ENCODE peak calls at places on chromosomes 2 and 18, in ten cellular contexts. L is coronary artery, S is H1, Q is HL-60, N is RWPE1, R is heart left ventricle, D is heart right ventricle, P is foreskin fibroblast, J is fibroblast of lung, V is transverse colon. T is an unnamed sample.

GRCh38 chr2:23761638-23762037 is 165.3 kb downstream of the ATAD2B start:
- DNase-seq in Q (no peak), R (no peak), V (no peak), J (no peak), S (no peak), D (no peak), L (no peak), N (no peak), P (peak; percentile 22), T (no peak)

GRCh38 chr2:38568724-38569478 is 33.8 kb downstream of the HNRNPLL start:
- DNase-seq in R (no peak), N (no peak), V (no peak), J (no peak), S (no peak), Q (no peak), D (no peak), P (no peak), L (no peak), T (no peak)

GRCh38 chr2:172095905-172096660 is 6.6 kb downstream of the DLX2 start:
- DNase-seq in S (no peak), N (no peak), P (peak; percentile 56), V (no peak), D (no peak), J (no peak), L (no peak), R (no peak), Q (no peak), T (no peak)

GRCh38 chr18:34771958-34772357 is 61.9 kb downstream of the DTNA start:
- DNase-seq in D (no peak), L (no peak), S (no peak), Q (no peak), P (peak; percentile 66), V (no peak), R (no peak), N (no peak), J (peak; percentile 25), T (no peak)

GRCh38 chr18:58536534-58537271 is 92.2 kb downstream of the ALPK2 start:
- DNase-seq in L (no peak), R (no peak), P (no peak), Q (peak; percentile 28), V (peak; percentile 31), N (no peak), S (no peak), D (no peak), J (no peak), T (no peak)

GRCh38 chr18:21444465-21445023 is 156.0 kb downstream of the ESCO1 start:
- DNase-seq in D (no peak), P (peak; percentile 71), L (no peak), J (peak; percentile 78), Q (no peak), S (no peak), N (peak; percentile 55), V (peak; percentile 11), R (no peak), T (no peak)

GRCh38 chr2:104745856-104746255 is 108.1 kb upstream of the POU3F3 start:
- DNase-seq in J (no peak), D (no peak), R (no peak), Q (no peak), L (no peak), P (no peak), V (no peak), S (no peak), N (no peak), T (no peak)

GRCh38 chr2:205556841-205557539 is 125.3 kb upstream of the NRP2 start:
- DNase-seq in V (no peak), J (no peak), D (no peak), P (no peak), R (no peak), L (no peak), S (no peak), N (no peak), Q (no peak), T (no peak)

GRCh38 chr18:37403788-37404187 is 161.8 kb downstream of the CELF4 start:
- DNase-seq in J (no peak), D (no peak), S (no peak), N (no peak), V (no peak), Q (no peak), R (no peak), P (no peak), L (no peak), T (no peak)

GRCh38 chr2:127095367-127095641 is 11.7 kb downstream of the BIN1 start:
- DNase-seq in N (no peak), D (peak; percentile 3), P (no peak), J (no peak), Q (no peak), S (no peak), R (no peak), L (no peak), V (no peak), T (no peak)

GRCh38 chr2:109660046-109660860 is 46.1 kb downstream of the SOWAHC start:
- DNase-seq in D (no peak), L (no peak), J (no peak), V (no peak), N (no peak), Q (no peak), R (no peak), P (no peak), S (no peak), T (no peak)

DNA sequence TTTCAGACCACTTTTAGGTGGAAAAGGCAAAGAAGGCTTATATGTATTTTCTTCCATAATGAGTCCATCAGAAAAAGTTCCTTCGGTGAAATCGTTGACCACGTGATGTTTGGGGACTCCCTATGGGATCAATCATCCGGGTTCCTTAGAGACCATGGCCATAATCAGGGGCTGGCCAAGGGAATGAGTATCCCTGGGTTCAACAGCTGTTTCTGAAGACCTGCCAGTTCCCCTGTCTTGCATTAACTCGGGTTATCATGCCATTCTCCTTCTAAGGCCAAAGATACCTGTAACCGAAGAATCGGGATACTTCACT is 18.7 kb upstream of the TMEM177 start:
- DNase-seq in J (no peak), D (no peak), Q (no peak), S (no peak), V (no peak), L (no peak), R (no peak), P (no peak), N (no peak), T (no peak)
- TF ChIP-seq CTCF in J (no peak), D (no peak), Q (no peak), S (no peak), V (no peak), L (no peak), R (no peak), P (no peak), N (peak; percentile 49), T (no peak)

DNA sequence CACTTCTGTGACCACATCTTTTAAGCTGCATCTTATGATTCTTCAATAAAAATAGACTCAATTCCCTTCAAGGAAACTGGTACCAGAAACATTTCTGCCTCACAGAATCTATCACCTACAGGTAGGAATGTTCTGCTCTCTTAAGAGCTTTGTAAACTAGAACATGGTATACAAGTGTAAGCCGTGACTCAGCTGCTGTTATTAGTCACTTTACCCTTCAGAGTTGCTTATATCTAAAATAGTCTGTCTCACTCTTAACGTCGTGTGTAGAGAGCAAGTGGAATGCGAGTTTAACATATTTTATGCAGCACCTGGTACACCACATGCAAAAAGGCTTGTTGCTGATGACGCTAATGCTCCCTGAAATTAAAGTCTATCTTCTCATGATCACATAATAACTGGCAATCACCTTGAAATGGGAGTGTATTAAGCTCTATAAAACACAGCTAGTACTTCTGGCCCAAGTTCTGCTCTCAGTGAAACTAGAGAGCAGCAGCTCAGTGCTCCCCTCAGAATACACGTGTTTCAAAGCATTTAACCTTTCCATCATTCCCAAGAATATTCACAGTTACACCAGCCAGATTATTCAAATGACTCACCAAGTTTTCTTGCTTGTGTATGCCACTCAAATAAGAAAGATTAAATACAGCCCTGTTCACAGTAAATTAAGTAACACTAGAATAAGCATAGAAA is 420.0 kb downstream of the ZEB2 start:
- DNase-seq in L (no peak), D (no peak), V (no peak), N (peak; percentile 84), Q (no peak), S (no peak), P (peak; percentile 70), J (peak; percentile 77), R (no peak), T (no peak)
- TF ChIP-seq CTCF in L (no peak), D (no peak), V (no peak), N (no peak), Q (no peak), S (no peak), P (peak; percentile 36), J (peak; percentile 8), R (no peak), T (no peak)

GRCh38 chr18:31563778-31564177 is 27.9 kb upstream of the TTR start:
- DNase-seq in S (no peak), L (no peak), D (no peak), N (peak; percentile 20), J (no peak), R (no peak), V (no peak), Q (no peak), P (no peak), T (no peak)
- TF ChIP-seq CTCF in S (no peak), L (no peak), D (peak; percentile 25), N (peak; percentile 23), J (no peak), R (peak; percentile 22), V (no peak), Q (no peak), P (no peak), T (no peak)

GRCh38 chr2:240271716-240272341 is 131.4 kb upstream of the OTOS start:
- DNase-seq in R (no peak), L (no peak), V (no peak), D (no peak), S (no peak), J (no peak), N (no peak), Q (no peak), P (no peak), T (no peak)

GRCh38 chr2:240269886-240270285 is 129.4 kb upstream of the OTOS start:
- DNase-seq in S (no peak), R (no peak), Q (no peak), D (no peak), L (no peak), V (no peak), P (no peak), N (no peak), J (no peak), T (no peak)

GRCh38 chr2:240269380-240269779 is 128.9 kb upstream of the OTOS start:
- DNase-seq in N (no peak), P (no peak), J (no peak), S (no peak), L (peak; percentile 71), D (no peak), R (no peak), Q (no peak), V (no peak), T (no peak)
- TF ChIP-seq CTCF in N (no peak), P (no peak), J (no peak), S (no peak), L (no peak), D (no peak), R (no peak), Q (no peak), V (no peak), T (no peak)

T was measured in right atrium auricular region.